ENCODE peak calls at places on chromosomes 16 and 17, in six cellular contexts. M, D, H, L, Z and J are unnamed samples.

GRCh38 chr16:81004646-81005353 is 1.9 kb downstream of the CMC2 start:
- DNase-seq in H (peak; percentile 82), M (no peak), D (peak; percentile 45), L (no peak), Z (peak; percentile 62), J (no peak)

GRCh38 chr16:10675221-10675620 is 19.5 kb downstream of the TEKT5 start:
- DNase-seq in M (no peak), D (no peak), H (no peak), Z (no peak), L (no peak), J (no peak)

GRCh38 chr17:34899892-34900291 is 61.4 kb downstream of the CCT6B start:
- DNase-seq in Z (no peak), L (no peak), D (no peak), M (no peak), H (no peak), J (no peak)

GRCh38 chr17:58617563-58617962 is 74.3 kb downstream of the TEX14 start:
- DNase-seq in Z (no peak), M (no peak), L (no peak), H (no peak), D (peak; percentile 39), J (no peak)

GRCh38 chr17:45172541-45173286 is 11.0 kb downstream of the HEXIM2 start:
- DNase-seq in M (peak; percentile 24), L (peak; percentile 85), H (no peak), D (peak; percentile 65), Z (peak; percentile 16), J (no peak)

GRCh38 chr17:40475234-40476210 is 25.9 kb downstream of the TNS4 start:
- DNase-seq in M (no peak), H (no peak), Z (no peak), D (no peak), L (no peak), J (no peak)

GRCh38 chr17:2484876-2485275 is 26.8 kb downstream of the METTL16 start:
- DNase-seq in L (no peak), M (no peak), Z (no peak), D (no peak), H (no peak), J (no peak)

GRCh38 chr16:57985204-57986121 is 14.5 kb upstream of the CNGB1 start:
- DNase-seq in Z (no peak), M (no peak), L (no peak), H (no peak), D (no peak), J (no peak)

GRCh38 chr17:50737118-50737698 is 17.8 kb downstream of the LUC7L3 start:
- DNase-seq in D (no peak), M (no peak), L (no peak), Z (no peak), H (no peak), J (no peak)

GRCh38 chr17:57924677-57925076 is 30.5 kb downstream of the CUEDC1 start:
- DNase-seq in H (no peak), Z (no peak), L (no peak), D (no peak), M (no peak), J (no peak)

GRCh38 chr16:27703121-27703520 is 153.2 kb downstream of the KATNIP start:
- DNase-seq in Z (no peak), M (no peak), L (no peak), D (no peak), H (no peak), J (no peak)